ENCODE peak calls at places on chromosome 3, in five cellular contexts. L is lung, K is thoracic aorta, Z is upper lobe of left lung, S is endodermal cell. O is an unnamed sample.
A peak's percentile ranks its signal among the peaks of the same experiment; 100 is the strongest.

GRCh38 chr3:108595304-108595703 is 5.8 kb downstream of the DZIP3 start:
- DNase-seq in Z (no peak), L (no peak), K (no peak), S (no peak), O (no peak)

GRCh38 chr3:125069452-125069851 is 13.7 kb upstream of the HEG1 start:
- DNase-seq in Z (no peak), K (no peak), S (no peak), L (no peak), O (no peak)

GRCh38 chr3:148315756-148316155 is 381.9 kb upstream of the AGTR1 start:
- DNase-seq in K (no peak), L (no peak), S (no peak), Z (no peak), O (peak; percentile 23)

GRCh38 chr3:183513046-183513706 is 42.3 kb downstream of the KLHL6 start:
- DNase-seq in S (no peak), L (no peak), K (no peak), Z (peak; percentile 59), O (no peak)

GRCh38 chr3:174376346-174376745 is 482.8 kb upstream of the NAALADL2 start:
- DNase-seq in K (no peak), L (no peak), S (no peak), Z (no peak), O (peak; percentile 20)

GRCh38 chr3:195255176-195255500 is 15.8 kb downstream of the XXYLT1 start:
- DNase-seq in K (no peak), L (peak; percentile 21), S (no peak), Z (no peak), O (no peak)

GRCh38 chr3:69914395-69914794 is 85.1 kb upstream of the SAMMSON start:
- DNase-seq in K (no peak), L (no peak), S (no peak), Z (no peak), O (no peak)

GRCh38 chr3:138348950-138349739 is 766 bp downstream of the MRAS start:
- DNase-seq in S (peak; percentile 75), K (no peak), Z (no peak), L (no peak), O (peak; percentile 24)

GRCh38 chr3:52527039-52527731 is 6.5 kb downstream of the NT5DC2 start:
- DNase-seq in S (no peak), L (no peak), Z (peak; percentile 61), K (no peak), O (no peak)

GRCh38 chr3:81968628-81969027 is 207.2 kb upstream of the GBE1 start:
- DNase-seq in Z (no peak), L (no peak), K (no peak), S (no peak), O (no peak)

GRCh38 chr3:119033393-119034255 is 1.0 kb downstream of the IGSF11 start:
- DNase-seq in S (no peak), L (no peak), K (no peak), Z (no peak), O (no peak)

GRCh38 chr3:178777718-178778411 is 241.6 kb downstream of the KCNMB2 start:
- DNase-seq in S (no peak), L (no peak), Z (no peak), K (no peak), O (no peak)

GRCh38 chr3:48356419-48356818 is 15.6 kb upstream of the FBXW12 start:
- DNase-seq in K (no peak), S (no peak), L (no peak), Z (no peak), O (no peak)

GRCh38 chr3:134992586-134992985 is 197.5 kb downstream of the EPHB1 start:
- DNase-seq in S (no peak), K (no peak), L (no peak), Z (no peak), O (no peak)

GRCh38 chr3:52298147-52299098 is 10.8 kb downstream of the GLYCTK start:
- DNase-seq in S (peak; percentile 80), L (no peak), K (no peak), Z (no peak), O (no peak)

GRCh38 chr3:44970916-44971490 is 5.0 kb downstream of the ZDHHC3 start:
- DNase-seq in K (no peak), Z (no peak), S (no peak), L (no peak), O (no peak)

GRCh38 chr3:87207500-87207899 is 19.6 kb upstream of the CHMP2B start:
- DNase-seq in K (no peak), L (no peak), S (no peak), Z (no peak), O (no peak)

GRCh38 chr3:193190387-193190786 is 50.6 kb upstream of the PLAAT1 start:
- DNase-seq in S (peak; percentile 89), K (no peak), Z (peak; percentile 22), L (peak; percentile 29), O (peak; percentile 11)

GRCh38 chr3:55246016-55246415 is 241.1 kb downstream of the WNT5A start:
- DNase-seq in S (no peak), K (no peak), L (no peak), Z (no peak), O (peak; percentile 47)
- H3K4me3 ChIP-seq in S (no peak overlapping the region), K (peak overlapping the region; percentile 11), L (no peak overlapping the region), Z (peak overlapping the region; percentile 2), O (no peak overlapping the region)

GRCh38 chr3:129975332-129976090 is 991 bp downstream of the TRH start:
- DNase-seq in S (peak; percentile 84), L (peak; percentile 43), K (no peak), Z (peak; percentile 31), O (no peak)
- TF ChIP-seq CTCF in S (peak; percentile 27), L (no peak), K (no peak), Z (no peak), O (no peak)

DNA sequence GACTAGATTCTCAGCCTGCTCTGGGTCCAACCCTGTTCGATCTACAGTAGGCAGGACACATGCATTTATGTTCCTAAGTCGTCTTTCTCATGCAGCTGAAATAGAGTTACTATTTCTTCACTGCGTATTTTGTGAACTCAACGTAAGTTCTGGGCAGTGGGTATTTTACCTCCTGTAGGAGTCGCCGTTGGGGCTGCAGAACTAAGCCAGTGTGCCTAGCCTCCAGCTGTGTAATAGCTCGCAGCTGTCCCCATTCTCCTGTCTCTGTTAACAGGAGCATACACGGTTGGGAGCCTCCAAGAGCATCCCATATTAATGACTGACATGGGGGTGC is 58.4 kb upstream of the HRH1 start:
- DNase-seq in Z (no peak), L (no peak), S (peak; percentile 68), K (no peak), O (peak; percentile 45)
- H3K4me3 ChIP-seq in Z (no peak overlapping the region), L (no peak overlapping the region), S (no peak overlapping the region), K (peak overlapping the region; percentile 68), O (no peak overlapping the region)

GRCh38 chr3:190616627-190617026 is 102.7 kb downstream of the IL1RAP start:
- DNase-seq in L (no peak), S (no peak), K (no peak), Z (no peak), O (no peak)
- TF ChIP-seq CTCF in L (no peak), S (no peak), K (no peak), Z (no peak), O (no peak)

GRCh38 chr3:143795849-143796248 is 52.4 kb downstream of the SLC9A9 start:
- DNase-seq in K (no peak), S (no peak), L (no peak), Z (peak; percentile 27), O (no peak)
- H3K4me3 ChIP-seq in K (no peak overlapping the region), S (no peak overlapping the region), L (no peak overlapping the region), Z (no peak overlapping the region), O (no peak overlapping the region)

DNA sequence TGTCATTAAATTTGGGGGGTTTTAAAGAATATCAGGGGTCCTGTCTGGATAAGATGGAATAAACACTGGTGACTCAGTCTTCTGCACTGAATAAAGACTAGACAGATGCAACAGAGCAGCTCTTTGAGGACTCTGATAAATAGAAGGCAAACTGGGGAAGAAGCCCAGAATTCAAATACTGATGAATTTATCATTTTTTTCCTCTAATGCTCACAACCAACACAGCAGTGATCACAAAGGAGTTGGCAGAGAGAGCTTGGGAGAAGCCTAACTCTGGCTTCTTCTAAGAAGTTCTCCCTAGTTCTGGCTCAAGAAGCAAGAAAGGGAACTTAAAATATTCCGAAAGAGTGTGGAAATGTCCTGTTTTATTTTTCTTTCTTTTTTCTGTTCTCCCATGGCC is 597.8 kb downstream of the FGF12 start:
- DNase-seq in K (no peak), S (no peak), L (no peak), Z (no peak), O (no peak)
- TF ChIP-seq CTCF in K (no peak), S (no peak), L (no peak), Z (no peak), O (no peak)

GRCh38 chr3:50259432-50260026 is 9.4 kb upstream of the SEMA3B start:
- DNase-seq in K (no peak), S (no peak), Z (no peak), L (no peak), O (no peak)
- H3K4me3 ChIP-seq in K (peak overlapping the region; percentile 68), S (no peak overlapping the region), Z (peak overlapping the region; percentile 60), L (no peak overlapping the region), O (no peak overlapping the region)

DNA sequence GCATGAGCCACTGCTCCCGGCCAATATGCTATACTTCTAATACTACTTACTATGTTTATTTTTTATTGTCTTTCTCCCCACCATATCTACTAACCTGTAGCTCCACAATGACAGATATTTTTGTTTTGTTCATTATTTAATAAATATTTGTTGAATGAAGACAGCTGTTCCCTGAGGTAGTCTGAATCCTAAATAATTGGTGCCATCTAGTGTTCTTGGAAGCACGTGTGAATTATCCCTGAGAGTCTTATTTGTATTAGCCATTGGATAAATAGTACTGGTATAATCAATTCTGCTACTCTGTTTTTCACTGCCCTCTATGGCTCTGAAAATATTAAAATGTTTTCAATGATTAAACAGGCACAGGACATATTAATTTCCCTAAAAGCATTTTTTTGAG is 5.6 kb upstream of the APPL1 start:
- DNase-seq in Z (no peak), S (no peak), K (no peak), L (no peak), O (peak; percentile 54)
- TF ChIP-seq CTCF in Z (no peak), S (peak; percentile 70), K (no peak), L (no peak), O (peak; percentile 6)

GRCh38 chr3:151107177-151107576 is 21.7 kb downstream of the MED12L start:
- DNase-seq in L (no peak), K (no peak), S (no peak), Z (no peak), O (no peak)
- H3K4me3 ChIP-seq in L (no peak overlapping the region), K (no peak overlapping the region), S (no peak overlapping the region), Z (no peak overlapping the region), O (no peak overlapping the region)

O was measured in cardiac fibroblast.